ENCODE peak calls at places on chromosomes 7 and 10, in nine cellular contexts. B is fibroblast of lung, N is lung, U is Panc1, V is Peyer's patch, S is osteoblast, W is ascending aorta, C is tibial nerve, J is lower lobe of right lung. X is an unnamed sample. For H3K27me3, the result is how much of the 10 kb centered on the place peaks cover.

GRCh38 chr7:1227071-1227804 is 5.4 kb upstream of the UNCX start:
- DNase-seq in B (no peak), N (no peak), U (no peak), V (no peak), S (peak), W (no peak), C (no peak), J (no peak), X (no peak)

GRCh38 chr10:76149182-76149581 is 717.8 kb downstream of the LRMDA start:
- DNase-seq in B (peak), N (no peak), U (no peak), V (no peak), S (no peak), W (no peak), C (no peak), J (no peak), X (no peak)

GRCh38 chr7:28112056-28112455 is 68.5 kb downstream of the JAZF1 start:
- DNase-seq in B (no peak), N (no peak), U (no peak), V (no peak), S (no peak), W (no peak), C (no peak), J (no peak), X (no peak)

GRCh38 chr7:67777119-67777518 is 780.5 kb downstream of the TYW1 start:
- DNase-seq in B (no peak), N (no peak), U (no peak), V (no peak), S (no peak), W (no peak), C (no peak), J (no peak), X (no peak)

GRCh38 chr10:61617180-61617579 is 45.5 kb upstream of the CABCOCO1 start:
- DNase-seq in B (no peak), N (no peak), U (no peak), V (no peak), S (no peak), W (no peak), C (no peak), J (no peak), X (no peak)

GRCh38 chr10:100146875-100147665 is 38.8 kb downstream of the ERLIN1 start:
- DNase-seq in B (no peak), N (no peak), U (no peak), V (no peak), S (no peak), W (no peak), C (no peak), J (no peak), X (no peak)

GRCh38 chr7:64882341-64883112 is 20.5 kb upstream of the ZNF273 start:
- DNase-seq in B (peak), N (peak), U (no peak), V (no peak), S (peak), W (peak), C (peak), J (peak), X (no peak)

GRCh38 chr10:101330236-101331225 is 23.4 kb upstream of the BTRC start:
- DNase-seq in B (peak), N (no peak), U (no peak), V (no peak), S (peak), W (no peak), C (no peak), J (no peak), X (no peak)

GRCh38 chr10:33859319-33860022 is 525.0 kb upstream of the NRP1 start:
- DNase-seq in B (no peak), N (no peak), U (no peak), V (no peak), S (no peak), W (no peak), C (no peak), J (no peak), X (no peak)

GRCh38 chr10:33861833-33862232 is 527.4 kb upstream of the NRP1 start:
- DNase-seq in B (no peak), N (no peak), U (no peak), V (no peak), S (no peak), W (no peak), C (no peak), J (no peak), X (no peak)

GRCh38 chr10:33860994-33861393 is 526.5 kb upstream of the NRP1 start:
- DNase-seq in B (no peak), N (no peak), U (no peak), V (no peak), S (no peak), W (no peak), C (no peak), J (no peak), X (no peak)

GRCh38 chr10:33863347-33863746 is 528.9 kb upstream of the NRP1 start:
- DNase-seq in B (no peak), N (no peak), U (no peak), V (no peak), S (no peak), W (no peak), C (no peak), J (no peak), X (no peak)

DNA sequence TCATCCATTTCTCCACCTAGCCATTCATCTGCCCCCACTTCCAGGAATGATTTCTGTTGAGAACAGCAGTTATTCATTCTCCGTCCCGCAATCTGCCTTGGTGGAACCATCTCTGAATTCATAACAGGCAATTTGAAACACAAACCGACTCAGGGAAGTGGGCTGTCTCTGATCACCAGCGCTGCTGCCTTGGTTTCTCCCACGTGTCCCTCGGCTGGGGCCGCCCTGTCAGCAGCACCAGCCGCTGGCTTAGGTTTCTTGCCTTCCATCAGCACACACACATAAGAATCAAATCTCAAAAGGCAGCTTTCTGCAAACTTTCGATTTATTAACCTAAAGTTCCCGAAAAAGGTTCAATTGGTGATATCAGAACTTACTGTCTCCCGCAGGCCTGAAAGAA is 528.2 kb upstream of the NRP1 start:
- DNase-seq in B (no peak), N (no peak), U (no peak), V (no peak), S (no peak), W (no peak), C (no peak), J (no peak), X (no peak)
- TF ChIP-seq CTCF in B (no peak), N (no peak), U (no peak), V (no peak), S (no peak), W (no peak), C (no peak), J (no peak), X (no peak)

GRCh38 chr10:4240641-4241197 is 455.7 kb upstream of the KLF6 start:
- DNase-seq in B (peak), N (no peak), U (peak), V (no peak), S (no peak), W (no peak), C (no peak), J (no peak), X (no peak)

GRCh38 chr10:4241724-4242345 is 456.8 kb upstream of the KLF6 start:
- DNase-seq in B (peak), N (no peak), U (peak), V (no peak), S (peak), W (peak), C (peak), J (no peak), X (no peak)

GRCh38 chr10:4242561-4243035 is 457.6 kb upstream of the KLF6 start:
- DNase-seq in B (peak), N (no peak), U (peak), V (no peak), S (no peak), W (no peak), C (peak), J (no peak), X (no peak)

GRCh38 chr10:4243651-4244050 is 458.6 kb upstream of the KLF6 start:
- DNase-seq in B (peak), N (no peak), U (peak), V (no peak), S (no peak), W (peak), C (peak), J (no peak), X (no peak)

GRCh38 chr10:4243169-4243568 is 458.2 kb upstream of the KLF6 start:
- DNase-seq in B (no peak), N (no peak), U (no peak), V (no peak), S (no peak), W (no peak), C (no peak), J (no peak), X (no peak)
- H3K27me3 ChIP-seq in B (under half), N (under half), U (under half), V (under half), S (under half), W (under half), C (under half), J (under half), X (under half)

GRCh38 chr7:129785457-129786178 is 167.1 kb downstream of the UBE2H start:
- DNase-seq in B (no peak), N (no peak), U (no peak), V (no peak), S (peak), W (no peak), C (no peak), J (no peak), X (peak)
- H3K4me3 ChIP-seq in B (no peak), N (no peak), U (no peak), V (peak), S (no peak), W (peak), C (no peak), J (peak), X (no peak)

GRCh38 chr7:55964261-55964801 is at the start of gene NIPSNAP2:
- DNase-seq in B (peak), N (peak), U (no peak), V (peak), S (peak), W (peak), C (no peak), J (peak), X (peak)
- TF ChIP-seq CTCF in B (peak), N (peak), U (peak), V (peak), S (peak), W (no peak), C (peak), J (peak), X (no peak)

DNA sequence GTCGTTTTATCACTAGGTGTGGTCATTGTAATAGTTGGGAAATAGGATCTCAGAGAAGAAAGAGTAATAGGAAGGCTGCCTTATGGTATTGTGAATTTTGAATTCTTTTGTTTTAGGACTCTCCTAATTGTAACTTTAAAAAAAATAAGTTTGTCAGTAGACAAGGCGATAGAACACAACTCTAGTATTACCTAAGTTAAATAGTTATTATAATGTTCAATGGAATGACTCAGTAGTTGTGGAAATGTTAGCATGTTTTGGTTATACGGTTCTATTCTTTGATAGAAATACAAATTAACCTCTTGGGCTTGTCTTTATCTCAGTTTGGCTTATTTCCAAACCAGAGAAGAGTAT is 1.4 kb downstream of the DNAH11 start:
- DNase-seq in B (no peak), N (no peak), U (no peak), V (no peak), S (no peak), W (no peak), C (no peak), J (no peak), X (no peak)
- H3K27me3 ChIP-seq in B (under half), N (under half), U (under half), V (under half), S (under half), W (under half), C (half or more), J (under half), X (under half)

GRCh38 chr10:63582686-63583085 is 61.5 kb downstream of the REEP3 start:
- DNase-seq in B (no peak), N (no peak), U (no peak), V (no peak), S (no peak), W (no peak), C (no peak), J (no peak), X (no peak)

GRCh38 chr10:63583397-63583796 is 62.2 kb downstream of the REEP3 start:
- DNase-seq in B (no peak), N (no peak), U (no peak), V (no peak), S (no peak), W (no peak), C (no peak), J (no peak), X (no peak)

GRCh38 chr10:63573068-63573697 is 52.0 kb downstream of the REEP3 start:
- DNase-seq in B (peak), N (no peak), U (no peak), V (no peak), S (no peak), W (no peak), C (no peak), J (no peak), X (peak)

GRCh38 chr10:63576501-63576900 is 55.3 kb downstream of the REEP3 start:
- DNase-seq in B (no peak), N (no peak), U (no peak), V (no peak), S (no peak), W (no peak), C (no peak), J (no peak), X (no peak)

DNA sequence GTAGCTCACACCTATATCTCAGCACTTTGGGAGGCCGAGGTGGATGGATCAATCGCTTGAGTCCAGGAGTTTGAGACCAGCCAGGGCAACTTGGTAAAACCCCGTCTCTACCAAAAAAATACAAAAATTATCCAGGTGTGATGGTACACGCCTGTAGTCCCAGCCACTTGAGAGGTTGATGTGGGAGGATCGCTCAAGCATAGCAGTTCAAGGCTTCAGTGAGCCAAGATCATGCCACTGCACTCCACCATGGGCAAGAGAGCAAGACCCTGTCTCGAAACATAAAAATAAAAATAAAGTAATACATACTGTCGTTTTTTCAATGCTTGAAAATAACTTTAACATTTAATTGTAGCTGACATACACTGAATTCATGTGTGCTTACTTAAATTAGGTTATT is 57.3 kb downstream of the REEP3 start:
- DNase-seq in B (no peak), N (no peak), U (no peak), V (no peak), S (no peak), W (no peak), C (no peak), J (no peak), X (no peak)
- H3K4me3 ChIP-seq in B (no peak), N (no peak), U (no peak), V (no peak), S (no peak), W (no peak), C (no peak), J (no peak), X (no peak)

GRCh38 chr7:77202544-77202976 is 2.9 kb upstream of the FGL2 start:
- DNase-seq in B (no peak), N (no peak), U (no peak), V (no peak), S (no peak), W (no peak), C (no peak), J (no peak), X (peak)
- TF ChIP-seq CTCF in B (no peak), N (no peak), U (no peak), V (no peak), S (no peak), W (no peak), C (no peak), J (no peak), X (no peak)

X was measured in GM06990.